ENCODE peak calls at places on chromosome 11, in ten cellular contexts. One of them, this sample, is unnamed.

GRCh38 chr11:57798905-57799559 is 37.4 kb downstream of the CTNND1 start:
- DNase-seq in NB4: peak
- DNase-seq in upper lobe of left lung: no peak
- DNase-seq in DND-41: no peak
- DNase-seq in fibroblast of lung: peak
- DNase-seq in GM12865: no peak
- DNase-seq in neural progenitor cell: no peak
- DNase-seq in HFF-Myc: peak
- DNase-seq in A549: peak
- DNase-seq in CD8-positive, alpha-beta T cell: no peak
- DNase-seq in this sample: peak

GRCh38 chr11:62560566-62561103 is 13.1 kb downstream of the EEF1G start:
- DNase-seq in neural progenitor cell: peak
- DNase-seq in A549: peak
- DNase-seq in GM12865: peak
- DNase-seq in CD8-positive, alpha-beta T cell: peak
- DNase-seq in upper lobe of left lung: no peak
- DNase-seq in NB4: peak
- DNase-seq in DND-41: peak
- DNase-seq in HFF-Myc: peak
- DNase-seq in fibroblast of lung: peak
- DNase-seq in this sample: peak

GRCh38 chr11:70547821-70548670 is 149.7 kb downstream of the CTTN start:
- DNase-seq in HFF-Myc: no peak
- DNase-seq in CD8-positive, alpha-beta T cell: no peak
- DNase-seq in NB4: no peak
- DNase-seq in fibroblast of lung: no peak
- DNase-seq in DND-41: no peak
- DNase-seq in GM12865: no peak
- DNase-seq in neural progenitor cell: no peak
- DNase-seq in A549: no peak
- DNase-seq in upper lobe of left lung: peak
- DNase-seq in this sample: no peak

GRCh38 chr11:106131998-106132397 is 54.5 kb downstream of the AASDHPPT start:
- DNase-seq in DND-41: no peak
- DNase-seq in A549: no peak
- DNase-seq in fibroblast of lung: no peak
- DNase-seq in neural progenitor cell: peak
- DNase-seq in GM12865: no peak
- DNase-seq in upper lobe of left lung: no peak
- DNase-seq in NB4: no peak
- DNase-seq in HFF-Myc: no peak
- DNase-seq in CD8-positive, alpha-beta T cell: no peak
- DNase-seq in this sample: no peak

GRCh38 chr11:117970400-117971024 is 15.7 kb upstream of the IL10RA start:
- DNase-seq in CD8-positive, alpha-beta T cell: no peak
- DNase-seq in A549: no peak
- DNase-seq in NB4: peak
- DNase-seq in GM12865: no peak
- DNase-seq in neural progenitor cell: no peak
- DNase-seq in fibroblast of lung: no peak
- DNase-seq in HFF-Myc: no peak
- DNase-seq in upper lobe of left lung: no peak
- DNase-seq in DND-41: peak
- DNase-seq in this sample: no peak

GRCh38 chr11:108913204-108913603 is 248.3 kb downstream of the DDX10 start:
- DNase-seq in GM12865: no peak
- DNase-seq in HFF-Myc: no peak
- DNase-seq in NB4: no peak
- DNase-seq in CD8-positive, alpha-beta T cell: no peak
- DNase-seq in upper lobe of left lung: no peak
- DNase-seq in neural progenitor cell: peak
- DNase-seq in DND-41: no peak
- DNase-seq in fibroblast of lung: no peak
- DNase-seq in A549: no peak
- DNase-seq in this sample: no peak

GRCh38 chr11:6456361-6457073 is 15.7 kb upstream of the HPX start:
- DNase-seq in A549: no peak
- DNase-seq in GM12865: no peak
- DNase-seq in fibroblast of lung: no peak
- DNase-seq in NB4: no peak
- DNase-seq in neural progenitor cell: no peak
- DNase-seq in upper lobe of left lung: peak
- DNase-seq in DND-41: no peak
- DNase-seq in CD8-positive, alpha-beta T cell: no peak
- DNase-seq in HFF-Myc: no peak
- DNase-seq in this sample: no peak

GRCh38 chr11:128021304-128022006 is 565.9 kb downstream of the ETS1 start:
- DNase-seq in DND-41: no peak
- DNase-seq in upper lobe of left lung: no peak
- DNase-seq in fibroblast of lung: peak
- DNase-seq in CD8-positive, alpha-beta T cell: no peak
- DNase-seq in GM12865: no peak
- DNase-seq in NB4: peak
- DNase-seq in HFF-Myc: no peak
- DNase-seq in A549: no peak
- DNase-seq in neural progenitor cell: peak
- DNase-seq in this sample: no peak

GRCh38 chr11:9562716-9563115 is 10.8 kb upstream of the WEE1 start:
- DNase-seq in A549: no peak
- DNase-seq in DND-41: no peak
- DNase-seq in neural progenitor cell: no peak
- DNase-seq in fibroblast of lung: no peak
- DNase-seq in upper lobe of left lung: no peak
- DNase-seq in HFF-Myc: no peak
- DNase-seq in NB4: no peak
- DNase-seq in CD8-positive, alpha-beta T cell: no peak
- DNase-seq in GM12865: peak
- DNase-seq in this sample: no peak

GRCh38 chr11:94926698-94927237 is 46.6 kb downstream of the CWC15 start:
- DNase-seq in NB4: peak
- DNase-seq in GM12865: no peak
- DNase-seq in upper lobe of left lung: no peak
- DNase-seq in A549: peak
- DNase-seq in CD8-positive, alpha-beta T cell: no peak
- DNase-seq in DND-41: no peak
- DNase-seq in HFF-Myc: peak
- DNase-seq in neural progenitor cell: no peak
- DNase-seq in fibroblast of lung: peak
- DNase-seq in this sample: peak

GRCh38 chr11:23931443-23931842 is 565.4 kb upstream of the LUZP2 start:
- DNase-seq in neural progenitor cell: no peak
- DNase-seq in upper lobe of left lung: no peak
- DNase-seq in A549: no peak
- DNase-seq in DND-41: no peak
- DNase-seq in fibroblast of lung: no peak
- DNase-seq in CD8-positive, alpha-beta T cell: no peak
- DNase-seq in NB4: no peak
- DNase-seq in GM12865: no peak
- DNase-seq in HFF-Myc: no peak
- DNase-seq in this sample: no peak

GRCh38 chr11:75453916-75454655 is 21.1 kb upstream of the KLHL35 start:
- DNase-seq in DND-41: no peak
- DNase-seq in HFF-Myc: no peak
- DNase-seq in A549: no peak
- DNase-seq in GM12865: no peak
- DNase-seq in NB4: no peak
- DNase-seq in CD8-positive, alpha-beta T cell: no peak
- DNase-seq in upper lobe of left lung: no peak
- DNase-seq in neural progenitor cell: no peak
- DNase-seq in fibroblast of lung: peak
- DNase-seq in this sample: peak

GRCh38 chr11:63855975-63856374 is 17.1 kb downstream of the MARK2 start:
- DNase-seq in NB4: no peak
- DNase-seq in GM12865: peak
- DNase-seq in fibroblast of lung: no peak
- DNase-seq in upper lobe of left lung: no peak
- DNase-seq in HFF-Myc: no peak
- DNase-seq in A549: no peak
- DNase-seq in neural progenitor cell: no peak
- DNase-seq in CD8-positive, alpha-beta T cell: no peak
- DNase-seq in DND-41: peak
- DNase-seq in this sample: no peak

GRCh38 chr11:67542971-67543370 is 19.7 kb upstream of the CABP2 start:
- DNase-seq in HFF-Myc: no peak
- DNase-seq in A549: no peak
- DNase-seq in DND-41: no peak
- DNase-seq in fibroblast of lung: no peak
- DNase-seq in CD8-positive, alpha-beta T cell: no peak
- DNase-seq in GM12865: no peak
- DNase-seq in NB4: no peak
- DNase-seq in neural progenitor cell: peak
- DNase-seq in upper lobe of left lung: no peak
- DNase-seq in this sample: no peak

GRCh38 chr11:64875369-64876225 is 2.8 kb downstream of the EHD1 start:
- DNase-seq in DND-41: no peak
- DNase-seq in neural progenitor cell: no peak
- DNase-seq in A549: no peak
- DNase-seq in GM12865: peak
- DNase-seq in upper lobe of left lung: peak
- DNase-seq in NB4: peak
- DNase-seq in CD8-positive, alpha-beta T cell: no peak
- DNase-seq in fibroblast of lung: no peak
- DNase-seq in HFF-Myc: no peak
- DNase-seq in this sample: no peak
- H3K4me3 ChIP-seq in DND-41: no peak
- H3K4me3 ChIP-seq in neural progenitor cell: no peak
- H3K4me3 ChIP-seq in A549: no peak
- H3K4me3 ChIP-seq in GM12865: peak
- H3K4me3 ChIP-seq in upper lobe of left lung: peak
- H3K4me3 ChIP-seq in NB4: peak
- H3K4me3 ChIP-seq in CD8-positive, alpha-beta T cell: peak
- H3K4me3 ChIP-seq in fibroblast of lung: peak
- H3K4me3 ChIP-seq in HFF-Myc: peak
- H3K4me3 ChIP-seq in this sample: peak

GRCh38 chr11:35135222-35135621 is 3.7 kb upstream of the CD44 start:
- DNase-seq in DND-41: no peak
- DNase-seq in upper lobe of left lung: no peak
- DNase-seq in neural progenitor cell: no peak
- DNase-seq in NB4: no peak
- DNase-seq in HFF-Myc: no peak
- DNase-seq in GM12865: no peak
- DNase-seq in CD8-positive, alpha-beta T cell: no peak
- DNase-seq in A549: no peak
- DNase-seq in fibroblast of lung: no peak
- DNase-seq in this sample: no peak

GRCh38 chr11:35138058-35138457 is 913 bp upstream of the CD44 start:
- DNase-seq in GM12865: no peak
- DNase-seq in NB4: no peak
- DNase-seq in HFF-Myc: no peak
- DNase-seq in neural progenitor cell: no peak
- DNase-seq in DND-41: no peak
- DNase-seq in A549: no peak
- DNase-seq in CD8-positive, alpha-beta T cell: no peak
- DNase-seq in upper lobe of left lung: no peak
- DNase-seq in fibroblast of lung: no peak
- DNase-seq in this sample: no peak

GRCh38 chr11:35134403-35135126 is 4.4 kb upstream of the CD44 start:
- DNase-seq in fibroblast of lung: no peak
- DNase-seq in neural progenitor cell: no peak
- DNase-seq in DND-41: no peak
- DNase-seq in GM12865: no peak
- DNase-seq in NB4: no peak
- DNase-seq in A549: no peak
- DNase-seq in HFF-Myc: peak
- DNase-seq in CD8-positive, alpha-beta T cell: no peak
- DNase-seq in upper lobe of left lung: no peak
- DNase-seq in this sample: no peak

GRCh38 chr11:35138606-35138948 is 394 bp upstream of the CD44 start:
- DNase-seq in HFF-Myc: no peak
- DNase-seq in GM12865: no peak
- DNase-seq in fibroblast of lung: no peak
- DNase-seq in DND-41: no peak
- DNase-seq in A549: no peak
- DNase-seq in neural progenitor cell: no peak
- DNase-seq in NB4: no peak
- DNase-seq in upper lobe of left lung: no peak
- DNase-seq in CD8-positive, alpha-beta T cell: no peak
- DNase-seq in this sample: no peak

DNA sequence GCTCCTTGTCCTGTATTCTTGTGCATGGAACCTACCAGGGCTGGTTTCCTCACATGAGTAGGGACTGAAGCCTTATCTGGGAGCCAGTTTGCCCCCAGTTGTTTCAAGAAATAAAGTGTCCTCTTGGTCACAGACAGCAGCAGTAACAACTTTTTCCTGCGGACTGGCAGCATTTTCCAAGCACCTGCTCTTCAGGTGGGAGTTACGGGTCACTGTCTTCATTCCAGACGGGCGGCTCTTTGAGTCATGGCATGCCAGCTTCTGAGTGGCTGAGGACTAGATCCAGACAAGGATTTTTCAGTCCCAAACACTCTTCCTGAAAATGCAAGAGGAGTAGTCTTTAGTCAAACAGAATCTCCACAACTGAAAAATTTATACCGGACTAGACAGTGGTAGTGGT is 2.7 kb upstream of the CD44 start:
- DNase-seq in CD8-positive, alpha-beta T cell: no peak
- DNase-seq in HFF-Myc: no peak
- DNase-seq in GM12865: no peak
- DNase-seq in fibroblast of lung: no peak
- DNase-seq in A549: no peak
- DNase-seq in neural progenitor cell: no peak
- DNase-seq in upper lobe of left lung: no peak
- DNase-seq in NB4: no peak
- DNase-seq in DND-41: no peak
- DNase-seq in this sample: no peak
- TF ChIP-seq CTCF in CD8-positive, alpha-beta T cell: no peak
- TF ChIP-seq CTCF in HFF-Myc: no peak
- TF ChIP-seq CTCF in GM12865: no peak
- TF ChIP-seq CTCF in fibroblast of lung: no peak
- TF ChIP-seq CTCF in A549: no peak
- TF ChIP-seq CTCF in neural progenitor cell: no peak
- TF ChIP-seq CTCF in upper lobe of left lung: no peak
- TF ChIP-seq CTCF in NB4: no peak
- TF ChIP-seq CTCF in DND-41: no peak
- TF ChIP-seq CTCF in this sample: no peak

GRCh38 chr11:2883717-2884423 is 1.7 kb downstream of the CDKN1C start:
- DNase-seq in CD8-positive, alpha-beta T cell: no peak
- DNase-seq in HFF-Myc: no peak
- DNase-seq in upper lobe of left lung: peak
- DNase-seq in A549: no peak
- DNase-seq in neural progenitor cell: peak
- DNase-seq in NB4: no peak
- DNase-seq in GM12865: no peak
- DNase-seq in fibroblast of lung: peak
- DNase-seq in DND-41: no peak
- DNase-seq in this sample: no peak
- H3K4me3 ChIP-seq in CD8-positive, alpha-beta T cell: no peak
- H3K4me3 ChIP-seq in HFF-Myc: peak
- H3K4me3 ChIP-seq in upper lobe of left lung: peak
- H3K4me3 ChIP-seq in A549: peak
- H3K4me3 ChIP-seq in neural progenitor cell: peak
- H3K4me3 ChIP-seq in NB4: no peak
- H3K4me3 ChIP-seq in GM12865: no peak
- H3K4me3 ChIP-seq in fibroblast of lung: peak
- H3K4me3 ChIP-seq in DND-41: no peak
- H3K4me3 ChIP-seq in this sample: peak

DNA sequence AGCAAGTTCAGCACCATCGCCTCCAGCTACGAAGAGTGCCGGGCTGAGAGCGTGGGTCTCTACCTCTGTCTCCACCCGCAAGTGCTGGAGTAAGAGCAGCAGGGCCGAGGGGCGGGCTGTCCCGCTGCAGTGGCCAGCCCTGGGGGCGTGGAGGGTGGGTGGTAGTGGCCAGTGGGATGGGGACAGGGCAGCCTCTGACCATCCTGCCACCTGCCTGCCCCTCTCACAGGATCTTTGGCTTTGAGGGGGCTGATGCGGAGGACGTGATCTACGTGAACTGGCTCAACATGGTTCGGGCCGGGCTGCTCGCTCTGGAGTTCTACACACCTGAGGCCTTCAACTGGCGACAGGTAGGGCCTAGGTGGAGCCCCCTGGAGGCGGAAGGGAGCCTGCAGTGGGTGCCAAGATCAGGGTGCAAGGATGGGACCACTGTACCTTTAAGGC is 15.0 kb upstream of the BBS1 start:
- DNase-seq in NB4: no peak
- DNase-seq in A549: no peak
- DNase-seq in CD8-positive, alpha-beta T cell: no peak
- DNase-seq in neural progenitor cell: no peak
- DNase-seq in upper lobe of left lung: peak
- DNase-seq in GM12865: no peak
- DNase-seq in fibroblast of lung: no peak
- DNase-seq in DND-41: no peak
- DNase-seq in HFF-Myc: no peak
- DNase-seq in this sample: no peak
- TF ChIP-seq CTCF in NB4: peak
- TF ChIP-seq CTCF in A549: no peak
- TF ChIP-seq CTCF in CD8-positive, alpha-beta T cell: no peak
- TF ChIP-seq CTCF in neural progenitor cell: peak
- TF ChIP-seq CTCF in upper lobe of left lung: no peak
- TF ChIP-seq CTCF in GM12865: peak
- TF ChIP-seq CTCF in fibroblast of lung: peak
- TF ChIP-seq CTCF in DND-41: no peak
- TF ChIP-seq CTCF in HFF-Myc: peak
- TF ChIP-seq CTCF in this sample: peak

This sample was measured in AG09309.